ENCODE peak calls at places on chromosomes 7 and 10, in seven cellular contexts. C is A549, M is IMR-90, T is SK-N-SH, A is K562, B is H1, R is GM12878. F is an unnamed sample.

GRCh38 chr7:8365499-8366110 is 67.8 kb upstream of the NXPH1 start:
- DNase-seq in C (no peak), M (no peak), T (no peak), A (peak; percentile 22), B (no peak), R (no peak), F (peak; percentile 37)

GRCh38 chr7:31899356-31899927 is 170.8 kb downstream of the PDE1C start:
- DNase-seq in C (no peak), M (no peak), T (no peak), A (no peak), B (no peak), R (no peak), F (peak; percentile 2)

GRCh38 chr7:135177021-135177696 is 6.7 kb upstream of the CYREN start:
- DNase-seq in C (no peak), M (no peak), T (no peak), A (no peak), B (no peak), R (no peak), F (peak; percentile 26)

GRCh38 chr7:133061357-133061756 is 20.5 kb downstream of the CHCHD3 start:
- DNase-seq in C (no peak), M (no peak), T (no peak), A (no peak), B (no peak), R (no peak), F (no peak)

GRCh38 chr10:79372871-79373270 is 25.6 kb downstream of the PPIF start:
- DNase-seq in C (no peak), M (no peak), T (no peak), A (no peak), B (no peak), R (no peak), F (no peak)

GRCh38 chr7:103432713-103433112 is 13.3 kb downstream of the SLC26A5 start:
- DNase-seq in C (no peak), M (no peak), T (no peak), A (no peak), B (no peak), R (peak; percentile 12), F (no peak)

GRCh38 chr7:70006411-70006920 is 408.2 kb downstream of the AUTS2 start:
- DNase-seq in C (no peak), M (no peak), T (no peak), A (no peak), B (no peak), R (no peak), F (no peak)

GRCh38 chr7:105131890-105132289 is 117.9 kb downstream of the KMT2E start:
- DNase-seq in C (no peak), M (no peak), T (no peak), A (no peak), B (no peak), R (no peak), F (no peak)

GRCh38 chr10:17244712-17245365 is 16.8 kb downstream of the VIM start:
- DNase-seq in C (no peak), M (peak; percentile 63), T (no peak), A (no peak), B (no peak), R (no peak), F (no peak)

GRCh38 chr10:132988988-132989387 is 46.6 kb upstream of the CFAP46 start:
- DNase-seq in C (no peak), M (no peak), T (peak; percentile 61), A (peak; percentile 24), B (no peak), R (no peak), F (no peak)

GRCh38 chr7:22364023-22364422 is 7.1 kb upstream of the RAPGEF5 start:
- DNase-seq in C (no peak), M (no peak), T (no peak), A (no peak), B (no peak), R (no peak), F (no peak)

GRCh38 chr10:117597216-117597615 is 54.7 kb downstream of the EMX2 start:
- DNase-seq in C (no peak), M (no peak), T (no peak), A (no peak), B (no peak), R (no peak), F (no peak)

GRCh38 chr10:30313579-30314376 is 35.3 kb downstream of the MTPAP start:
- DNase-seq in C (no peak), M (no peak), T (peak; percentile 9), A (no peak), B (no peak), R (no peak), F (no peak)

GRCh38 chr10:124244256-124244877 is 151.0 kb upstream of the CHST15 start:
- DNase-seq in C (no peak), M (no peak), T (no peak), A (no peak), B (no peak), R (no peak), F (no peak)

GRCh38 chr10:12717981-12718707 is 283.4 kb downstream of the CCDC3 start:
- DNase-seq in C (no peak), M (peak; percentile 56), T (no peak), A (no peak), B (no peak), R (no peak), F (peak; percentile 4)

GRCh38 chr7:40489844-40490602 is 355.2 kb downstream of the SUGCT start:
- DNase-seq in C (no peak), M (no peak), T (no peak), A (no peak), B (no peak), R (no peak), F (no peak)

GRCh38 chr10:111129348-111129747 is 52.5 kb downstream of the ADRA2A start:
- DNase-seq in C (no peak), M (no peak), T (no peak), A (no peak), B (no peak), R (no peak), F (no peak)

GRCh38 chr7:157384301-157384700 is 47.5 kb downstream of the DNAJB6 start:
- DNase-seq in C (no peak), M (peak; percentile 28), T (no peak), A (no peak), B (no peak), R (no peak), F (no peak)

GRCh38 chr10:126199221-126199998 is 188.9 kb downstream of the ADAM12 start:
- DNase-seq in C (peak; percentile 85), M (peak; percentile 100), T (no peak), A (peak; percentile 15), B (no peak), R (no peak), F (no peak)

GRCh38 chr7:91455411-91455810 is 191.2 kb downstream of the FZD1 start:
- DNase-seq in C (no peak), M (no peak), T (no peak), A (no peak), B (no peak), R (no peak), F (no peak)

DNA sequence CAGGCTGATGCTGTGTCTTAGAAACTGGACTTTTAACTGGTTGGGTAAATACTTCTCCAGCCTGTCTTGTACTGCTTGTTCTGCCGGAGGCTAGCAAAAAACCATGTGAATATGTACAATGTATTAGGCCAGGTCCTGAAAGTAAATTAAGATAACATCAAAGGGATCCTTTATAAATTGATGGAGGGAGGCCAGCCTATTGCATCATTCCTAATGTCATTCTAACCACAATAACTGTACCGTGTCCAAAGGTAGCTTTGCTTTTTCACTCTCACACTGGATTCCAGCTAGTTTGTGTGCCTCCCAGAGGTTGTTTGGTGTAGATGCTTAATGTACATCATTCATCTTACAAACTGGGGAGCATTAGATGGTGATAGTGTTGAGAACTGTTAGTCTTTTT is 91.2 kb upstream of the SEM1 start:
- DNase-seq in C (no peak), M (no peak), T (peak; percentile 35), A (no peak), B (no peak), R (no peak), F (peak; percentile 81)
- TF ChIP-seq RFX5 in C (no peak), M (no peak), T (no peak), A (no peak), B (no peak), R (no peak), F (no peak)

GRCh38 chr7:48154792-48155413 is 16.4 kb upstream of the ABCA13 start:
- DNase-seq in C (peak; percentile 48), M (peak; percentile 57), T (peak; percentile 32), A (no peak), B (no peak), R (no peak), F (peak; percentile 73)
- TF ChIP-seq RFX5 in C (no peak), M (no peak), T (no peak), A (no peak), B (no peak), R (no peak), F (no peak)

GRCh38 chr7:82335927-82336326 is 107.7 kb downstream of the CACNA2D1 start:
- DNase-seq in C (no peak), M (peak; percentile 66), T (peak; percentile 77), A (no peak), B (no peak), R (no peak), F (no peak)

GRCh38 chr7:82327898-82328297 is 115.7 kb downstream of the CACNA2D1 start:
- DNase-seq in C (no peak), M (no peak), T (no peak), A (no peak), B (no peak), R (no peak), F (no peak)

GRCh38 chr7:82335001-82335400 is 108.6 kb downstream of the CACNA2D1 start:
- DNase-seq in C (no peak), M (no peak), T (no peak), A (no peak), B (no peak), R (no peak), F (no peak)

GRCh38 chr7:82330706-82331220 is 112.8 kb downstream of the CACNA2D1 start:
- DNase-seq in C (no peak), M (no peak), T (no peak), A (no peak), B (no peak), R (no peak), F (no peak)

GRCh38 chr7:82331234-82331633 is 112.3 kb downstream of the CACNA2D1 start:
- DNase-seq in C (no peak), M (no peak), T (no peak), A (no peak), B (no peak), R (no peak), F (no peak)
- TF ChIP-seq RFX5 in C (no peak), M (no peak), T (no peak), A (no peak), B (no peak), R (no peak), F (no peak)

GRCh38 chr7:139823855-139824670 is 5.0 kb upstream of the TBXAS1 start:
- DNase-seq in C (no peak), M (peak; percentile 90), T (no peak), A (no peak), B (no peak), R (no peak), F (no peak)
- TF ChIP-seq RFX5 in C (no peak), M (no peak), T (no peak), A (no peak), B (no peak), R (no peak), F (no peak)